ENCODE peak calls at places on chromosomes 3 and 15, in eight cellular contexts. One of them, this sample, is unnamed.

GRCh38 chr15:64699767-64700388 is 75.5 kb downstream of the RBPMS2 start:
- DNase-seq in sigmoid colon: no peak
- DNase-seq in upper lobe of left lung: no peak
- DNase-seq in colonic mucosa: no peak
- DNase-seq in PC-3: no peak
- DNase-seq in CD4-positive, alpha-beta memory T cell: no peak
- DNase-seq in Peyer's patch: no peak
- DNase-seq in CD8-positive, alpha-beta memory T cell: no peak
- DNase-seq in this sample: peak; percentile 51

GRCh38 chr15:47473857-47474256 is 243.4 kb upstream of the SEMA6D start:
- DNase-seq in PC-3: no peak
- DNase-seq in CD8-positive, alpha-beta memory T cell: no peak
- DNase-seq in upper lobe of left lung: no peak
- DNase-seq in colonic mucosa: no peak
- DNase-seq in CD4-positive, alpha-beta memory T cell: no peak
- DNase-seq in sigmoid colon: peak; percentile 81
- DNase-seq in Peyer's patch: no peak
- DNase-seq in this sample: peak; percentile 4

GRCh38 chr15:71275098-71275497 is 159.8 kb downstream of the THSD4 start:
- DNase-seq in upper lobe of left lung: no peak
- DNase-seq in Peyer's patch: no peak
- DNase-seq in colonic mucosa: no peak
- DNase-seq in CD4-positive, alpha-beta memory T cell: no peak
- DNase-seq in PC-3: peak; percentile 85
- DNase-seq in sigmoid colon: no peak
- DNase-seq in CD8-positive, alpha-beta memory T cell: no peak
- DNase-seq in this sample: no peak

GRCh38 chr3:193885832-193886231 is 250.1 kb upstream of the HES1 start:
- DNase-seq in upper lobe of left lung: peak; percentile 59
- DNase-seq in CD8-positive, alpha-beta memory T cell: no peak
- DNase-seq in colonic mucosa: peak; percentile 96
- DNase-seq in Peyer's patch: peak; percentile 78
- DNase-seq in CD4-positive, alpha-beta memory T cell: no peak
- DNase-seq in sigmoid colon: peak; percentile 30
- DNase-seq in PC-3: peak; percentile 36
- DNase-seq in this sample: no peak

GRCh38 chr3:22569570-22569969 is 633.6 kb upstream of the UBE2E2 start:
- DNase-seq in PC-3: peak; percentile 45
- DNase-seq in CD4-positive, alpha-beta memory T cell: no peak
- DNase-seq in upper lobe of left lung: no peak
- DNase-seq in colonic mucosa: no peak
- DNase-seq in sigmoid colon: no peak
- DNase-seq in CD8-positive, alpha-beta memory T cell: no peak
- DNase-seq in Peyer's patch: no peak
- DNase-seq in this sample: no peak

GRCh38 chr15:67089218-67090193 is 24.1 kb downstream of the SMAD3 start:
- DNase-seq in CD8-positive, alpha-beta memory T cell: no peak
- DNase-seq in PC-3: peak; percentile 71
- DNase-seq in sigmoid colon: no peak
- DNase-seq in upper lobe of left lung: peak; percentile 15
- DNase-seq in colonic mucosa: peak; percentile 45
- DNase-seq in CD4-positive, alpha-beta memory T cell: no peak
- DNase-seq in Peyer's patch: no peak
- DNase-seq in this sample: no peak

GRCh38 chr3:1534252-1534651 is 441.4 kb downstream of the CNTN6 start:
- DNase-seq in upper lobe of left lung: no peak
- DNase-seq in CD4-positive, alpha-beta memory T cell: no peak
- DNase-seq in CD8-positive, alpha-beta memory T cell: no peak
- DNase-seq in colonic mucosa: no peak
- DNase-seq in PC-3: no peak
- DNase-seq in sigmoid colon: no peak
- DNase-seq in Peyer's patch: no peak
- DNase-seq in this sample: no peak

GRCh38 chr3:188734395-188734794 is 437.4 kb upstream of the TPRG1 start:
- DNase-seq in PC-3: no peak
- DNase-seq in upper lobe of left lung: no peak
- DNase-seq in CD8-positive, alpha-beta memory T cell: no peak
- DNase-seq in Peyer's patch: no peak
- DNase-seq in sigmoid colon: no peak
- DNase-seq in colonic mucosa: peak; percentile 21
- DNase-seq in CD4-positive, alpha-beta memory T cell: no peak
- DNase-seq in this sample: no peak

GRCh38 chr15:74196175-74196574 is 6.4 kb downstream of the STRA6 start:
- DNase-seq in CD4-positive, alpha-beta memory T cell: no peak
- DNase-seq in CD8-positive, alpha-beta memory T cell: no peak
- DNase-seq in Peyer's patch: peak; percentile 84
- DNase-seq in PC-3: peak; percentile 88
- DNase-seq in upper lobe of left lung: no peak
- DNase-seq in sigmoid colon: no peak
- DNase-seq in colonic mucosa: peak; percentile 85
- DNase-seq in this sample: peak; percentile 7

GRCh38 chr15:100721758-100722550 is 119.6 kb downstream of the ASB7 start:
- DNase-seq in upper lobe of left lung: no peak
- DNase-seq in PC-3: peak; percentile 99
- DNase-seq in Peyer's patch: no peak
- DNase-seq in sigmoid colon: peak; percentile 96
- DNase-seq in CD4-positive, alpha-beta memory T cell: no peak
- DNase-seq in colonic mucosa: peak; percentile 50
- DNase-seq in CD8-positive, alpha-beta memory T cell: no peak
- DNase-seq in this sample: peak; percentile 95

GRCh38 chr3:189204467-189204866 is 32.7 kb downstream of the TPRG1 start:
- DNase-seq in CD4-positive, alpha-beta memory T cell: no peak
- DNase-seq in colonic mucosa: no peak
- DNase-seq in upper lobe of left lung: no peak
- DNase-seq in PC-3: no peak
- DNase-seq in sigmoid colon: no peak
- DNase-seq in Peyer's patch: no peak
- DNase-seq in CD8-positive, alpha-beta memory T cell: no peak
- DNase-seq in this sample: no peak

GRCh38 chr3:46833346-46834300 is 29.6 kb downstream of the MYL3 start:
- DNase-seq in PC-3: no peak
- DNase-seq in Peyer's patch: no peak
- DNase-seq in colonic mucosa: no peak
- DNase-seq in CD4-positive, alpha-beta memory T cell: no peak
- DNase-seq in CD8-positive, alpha-beta memory T cell: no peak
- DNase-seq in sigmoid colon: no peak
- DNase-seq in upper lobe of left lung: peak; percentile 82
- DNase-seq in this sample: no peak

GRCh38 chr15:94670436-94671034 is 439.2 kb downstream of the MCTP2 start:
- DNase-seq in sigmoid colon: no peak
- DNase-seq in Peyer's patch: no peak
- DNase-seq in colonic mucosa: no peak
- DNase-seq in CD8-positive, alpha-beta memory T cell: no peak
- DNase-seq in upper lobe of left lung: no peak
- DNase-seq in CD4-positive, alpha-beta memory T cell: peak; percentile 9
- DNase-seq in PC-3: peak; percentile 60
- DNase-seq in this sample: no peak

GRCh38 chr3:137762674-137763593 is 1.2 kb upstream of the SOX14 start:
- DNase-seq in CD4-positive, alpha-beta memory T cell: no peak
- DNase-seq in sigmoid colon: no peak
- DNase-seq in CD8-positive, alpha-beta memory T cell: no peak
- DNase-seq in Peyer's patch: no peak
- DNase-seq in PC-3: no peak
- DNase-seq in colonic mucosa: no peak
- DNase-seq in upper lobe of left lung: no peak
- DNase-seq in this sample: no peak

GRCh38 chr3:137765310-137766033 is 1.4 kb downstream of the SOX14 start:
- DNase-seq in sigmoid colon: no peak
- DNase-seq in CD4-positive, alpha-beta memory T cell: no peak
- DNase-seq in upper lobe of left lung: peak; percentile 52
- DNase-seq in Peyer's patch: no peak
- DNase-seq in PC-3: no peak
- DNase-seq in colonic mucosa: no peak
- DNase-seq in CD8-positive, alpha-beta memory T cell: no peak
- DNase-seq in this sample: no peak

GRCh38 chr3:137764563-137765309 is 621 bp downstream of the SOX14 start:
- DNase-seq in PC-3: no peak
- DNase-seq in upper lobe of left lung: peak; percentile 71
- DNase-seq in CD4-positive, alpha-beta memory T cell: no peak
- DNase-seq in CD8-positive, alpha-beta memory T cell: no peak
- DNase-seq in Peyer's patch: no peak
- DNase-seq in colonic mucosa: no peak
- DNase-seq in sigmoid colon: no peak
- DNase-seq in this sample: no peak

GRCh38 chr3:137763594-137763938 is 549 bp upstream of the SOX14 start:
- DNase-seq in CD8-positive, alpha-beta memory T cell: no peak
- DNase-seq in colonic mucosa: no peak
- DNase-seq in PC-3: no peak
- DNase-seq in sigmoid colon: no peak
- DNase-seq in CD4-positive, alpha-beta memory T cell: no peak
- DNase-seq in upper lobe of left lung: peak; percentile 71
- DNase-seq in Peyer's patch: no peak
- DNase-seq in this sample: no peak

GRCh38 chr3:137764001-137764433 is at the start of gene SOX14:
- DNase-seq in CD8-positive, alpha-beta memory T cell: no peak
- DNase-seq in colonic mucosa: peak; percentile 57
- DNase-seq in sigmoid colon: no peak
- DNase-seq in CD4-positive, alpha-beta memory T cell: no peak
- DNase-seq in upper lobe of left lung: peak; percentile 84
- DNase-seq in PC-3: no peak
- DNase-seq in Peyer's patch: peak; percentile 57
- DNase-seq in this sample: peak; percentile 28
- H3K4me3 ChIP-seq in CD8-positive, alpha-beta memory T cell: no peak within 1 kb of the TSS
- H3K4me3 ChIP-seq in colonic mucosa: peak within 1 kb of the TSS; percentile 13
- H3K4me3 ChIP-seq in sigmoid colon: no peak within 1 kb of the TSS
- H3K4me3 ChIP-seq in CD4-positive, alpha-beta memory T cell: no peak within 1 kb of the TSS
- H3K4me3 ChIP-seq in upper lobe of left lung: peak within 1 kb of the TSS; percentile 12
- H3K4me3 ChIP-seq in PC-3: no peak within 1 kb of the TSS
- H3K4me3 ChIP-seq in Peyer's patch: no peak within 1 kb of the TSS
- H3K4me3 ChIP-seq in this sample: peak within 1 kb of the TSS; percentile 15

DNA sequence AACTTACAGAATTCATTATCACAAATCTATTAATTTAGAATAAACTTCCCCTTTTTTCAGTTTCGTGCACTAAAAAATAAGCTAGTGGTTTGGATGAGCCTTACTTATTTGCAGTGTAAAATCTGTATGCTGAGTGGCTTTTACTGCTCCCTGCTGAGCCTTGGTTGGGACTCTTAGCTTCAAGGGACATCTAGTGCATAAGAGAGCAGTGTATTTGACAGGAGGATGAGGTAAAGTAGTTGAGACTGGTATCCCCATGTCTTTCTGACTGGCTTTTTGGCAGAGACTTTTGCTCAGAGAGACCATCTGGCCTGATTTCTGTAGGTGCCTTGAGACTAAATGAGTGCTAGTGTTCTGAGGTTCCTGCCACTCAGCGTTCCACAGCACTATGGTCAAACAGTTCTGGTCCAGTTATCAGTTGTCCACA is 11.8 kb downstream of the CAPN7 start:
- DNase-seq in Peyer's patch: no peak
- DNase-seq in upper lobe of left lung: no peak
- DNase-seq in CD8-positive, alpha-beta memory T cell: no peak
- DNase-seq in sigmoid colon: no peak
- DNase-seq in CD4-positive, alpha-beta memory T cell: no peak
- DNase-seq in colonic mucosa: no peak
- DNase-seq in PC-3: no peak
- DNase-seq in this sample: no peak
- H3K36me3 ChIP-seq in Peyer's patch: no peaks in the 10 kb centered on the region
- H3K36me3 ChIP-seq in upper lobe of left lung: peaks cover 23% of the 10 kb centered on the region
- H3K36me3 ChIP-seq in CD8-positive, alpha-beta memory T cell: peaks cover 31% of the 10 kb centered on the region
- H3K36me3 ChIP-seq in sigmoid colon: peaks cover 19% of the 10 kb centered on the region
- H3K36me3 ChIP-seq in CD4-positive, alpha-beta memory T cell: peaks cover 44% of the 10 kb centered on the region
- H3K36me3 ChIP-seq in colonic mucosa: no peaks in the 10 kb centered on the region
- H3K36me3 ChIP-seq in PC-3: peaks cover 54% of the 10 kb centered on the region
- H3K36me3 ChIP-seq in this sample: peaks cover 10% of the 10 kb centered on the region

GRCh38 chr15:57373882-57374276 is 2.4 kb upstream of the CGNL1 start:
- DNase-seq in PC-3: no peak
- DNase-seq in Peyer's patch: no peak
- DNase-seq in CD4-positive, alpha-beta memory T cell: no peak
- DNase-seq in sigmoid colon: no peak
- DNase-seq in colonic mucosa: no peak
- DNase-seq in CD8-positive, alpha-beta memory T cell: no peak
- DNase-seq in upper lobe of left lung: no peak
- DNase-seq in this sample: no peak

GRCh38 chr15:57373251-57373881 is 2.9 kb upstream of the CGNL1 start:
- DNase-seq in CD8-positive, alpha-beta memory T cell: no peak
- DNase-seq in colonic mucosa: no peak
- DNase-seq in Peyer's patch: no peak
- DNase-seq in CD4-positive, alpha-beta memory T cell: no peak
- DNase-seq in sigmoid colon: no peak
- DNase-seq in PC-3: no peak
- DNase-seq in upper lobe of left lung: no peak
- DNase-seq in this sample: no peak

GRCh38 chr15:57376695-57377477 is 581 bp downstream of the CGNL1 start:
- DNase-seq in upper lobe of left lung: no peak
- DNase-seq in CD4-positive, alpha-beta memory T cell: no peak
- DNase-seq in PC-3: no peak
- DNase-seq in sigmoid colon: peak; percentile 63
- DNase-seq in CD8-positive, alpha-beta memory T cell: no peak
- DNase-seq in Peyer's patch: no peak
- DNase-seq in colonic mucosa: peak; percentile 34
- DNase-seq in this sample: peak; percentile 42

GRCh38 chr15:57377478-57377847 is 1.2 kb downstream of the CGNL1 start:
- DNase-seq in Peyer's patch: no peak
- DNase-seq in CD4-positive, alpha-beta memory T cell: no peak
- DNase-seq in upper lobe of left lung: no peak
- DNase-seq in PC-3: peak; percentile 50
- DNase-seq in colonic mucosa: no peak
- DNase-seq in CD8-positive, alpha-beta memory T cell: no peak
- DNase-seq in sigmoid colon: no peak
- DNase-seq in this sample: peak; percentile 70

GRCh38 chr15:57375827-57376694 is at the start of gene CGNL1:
- DNase-seq in upper lobe of left lung: peak; percentile 92
- DNase-seq in sigmoid colon: peak; percentile 67
- DNase-seq in CD4-positive, alpha-beta memory T cell: no peak
- DNase-seq in Peyer's patch: peak; percentile 62
- DNase-seq in PC-3: peak; percentile 15
- DNase-seq in CD8-positive, alpha-beta memory T cell: no peak
- DNase-seq in colonic mucosa: peak; percentile 60
- DNase-seq in this sample: peak; percentile 51
- H3K27ac ChIP-seq in upper lobe of left lung: peak within 1 kb of the TSS; percentile 71
- H3K27ac ChIP-seq in sigmoid colon: peak within 1 kb of the TSS; percentile 71
- H3K27ac ChIP-seq in CD4-positive, alpha-beta memory T cell: no peak within 1 kb of the TSS
- H3K27ac ChIP-seq in Peyer's patch: no peak within 1 kb of the TSS
- H3K27ac ChIP-seq in PC-3: no peak within 1 kb of the TSS
- H3K27ac ChIP-seq in CD8-positive, alpha-beta memory T cell: no peak within 1 kb of the TSS
- H3K27ac ChIP-seq in colonic mucosa: no peak within 1 kb of the TSS
- H3K27ac ChIP-seq in this sample: peak within 1 kb of the TSS; percentile 96

DNA sequence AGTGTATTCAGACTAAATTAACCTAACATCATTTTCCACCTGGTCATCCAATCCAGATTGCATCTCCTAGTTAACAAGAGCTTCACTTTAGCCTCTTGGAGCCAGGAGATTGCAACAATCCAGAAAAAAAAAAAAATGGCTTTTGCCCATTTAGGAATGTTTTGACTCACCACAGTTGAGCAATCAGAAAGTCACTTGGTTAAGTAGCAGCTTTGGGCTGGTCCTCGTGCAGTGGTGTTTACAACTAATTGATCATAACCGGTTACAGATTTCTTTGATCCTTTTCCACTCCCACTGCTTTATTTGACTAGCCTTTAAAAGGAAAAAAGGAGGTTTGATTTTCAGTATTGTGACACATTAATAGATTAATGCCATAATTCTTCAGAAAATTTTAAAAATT is 688.8 kb upstream of the CCDC54 start:
- DNase-seq in Peyer's patch: no peak
- DNase-seq in PC-3: peak; percentile 94
- DNase-seq in CD8-positive, alpha-beta memory T cell: no peak
- DNase-seq in sigmoid colon: peak; percentile 63
- DNase-seq in CD4-positive, alpha-beta memory T cell: no peak
- DNase-seq in upper lobe of left lung: no peak
- DNase-seq in colonic mucosa: no peak
- DNase-seq in this sample: no peak
- H3K4me3 ChIP-seq in Peyer's patch: no peak overlapping the region
- H3K4me3 ChIP-seq in PC-3: no peak overlapping the region
- H3K4me3 ChIP-seq in CD8-positive, alpha-beta memory T cell: no peak overlapping the region
- H3K4me3 ChIP-seq in sigmoid colon: no peak overlapping the region
- H3K4me3 ChIP-seq in CD4-positive, alpha-beta memory T cell: no peak overlapping the region
- H3K4me3 ChIP-seq in upper lobe of left lung: no peak overlapping the region
- H3K4me3 ChIP-seq in colonic mucosa: no peak overlapping the region
- H3K4me3 ChIP-seq in this sample: no peak overlapping the region